ENCODE peak calls at places on chromosomes 11 and 22, in seven cellular contexts. C is NCI-H1105, I is activated T-cell treated with anti-CD3 and anti-CD28 coated beads for 1 hour, V is transverse colon, P is AML-193, A is RPMI8226, J is ELR. T is an unnamed sample.

GRCh38 chr11:74683279-74683871 is 47.9 kb downstream of the CHRDL2 start:
- DNase-seq in C (no peak), I (no peak), V (peak), P (no peak), A (no peak), J (no peak), T (peak)

GRCh38 chr22:30611197-30611596 is 4.2 kb downstream of the TCN2 start:
- DNase-seq in C (no peak), I (no peak), V (no peak), P (no peak), A (no peak), J (peak), T (no peak)

GRCh38 chr11:65321828-65322495 is 7.3 kb downstream of the CDC42EP2 start:
- DNase-seq in C (no peak), I (no peak), V (no peak), P (no peak), A (no peak), J (no peak), T (no peak)

GRCh38 chr22:25777411-25777810 is 35.4 kb downstream of the MYO18B start:
- DNase-seq in C (no peak), I (no peak), V (no peak), P (no peak), A (no peak), J (no peak), T (no peak)

GRCh38 chr11:27187848-27188621 is 147.4 kb downstream of the BBOX1 start:
- DNase-seq in C (no peak), I (no peak), V (peak), P (no peak), A (no peak), J (no peak), T (no peak)

GRCh38 chr11:844693-845644 is 2.3 kb downstream of the TSPAN4 start:
- DNase-seq in C (no peak), I (no peak), V (peak), P (peak), A (peak), J (peak), T (peak)

GRCh38 chr11:96978751-96979150 is 588.9 kb downstream of the JRKL start:
- DNase-seq in C (no peak), I (no peak), V (no peak), P (no peak), A (no peak), J (peak), T (no peak)

GRCh38 chr22:44721206-44721605 is 19.2 kb downstream of the PRR5 start:
- DNase-seq in C (no peak), I (no peak), V (no peak), P (no peak), A (no peak), J (no peak), T (no peak)

GRCh38 chr11:86108146-86108545 is 39.3 kb upstream of the PICALM start:
- DNase-seq in C (no peak), I (no peak), V (no peak), P (no peak), A (no peak), J (no peak), T (no peak)

GRCh38 chr11:125945797-125946520 is at the start of gene VSIG10L2:
- DNase-seq in C (no peak), I (no peak), V (no peak), P (no peak), A (no peak), J (no peak), T (no peak)

GRCh38 chr11:78453140-78453935 is 35.7 kb upstream of the GAB2 start:
- DNase-seq in C (no peak), I (no peak), V (no peak), P (no peak), A (peak), J (no peak), T (no peak)

GRCh38 chr11:1852271-1852877 is 510 bp upstream of the LSP1 start:
- DNase-seq in C (no peak), I (no peak), V (no peak), P (no peak), A (peak), J (no peak), T (peak)

GRCh38 chr11:113505541-113506375 is 30.6 kb upstream of the DRD2 start:
- DNase-seq in C (no peak), I (no peak), V (no peak), P (no peak), A (no peak), J (peak), T (no peak)